ENCODE peak calls at places on chromosomes 1 and 21, in nine cellular contexts. Q is T1000; Y is cardiac muscle cell; V is activated CD8-positive, alpha-beta T cell treated with anti-CD3 and anti-CD28 coated beads for 36 hours; S is HFFc6; U is mammary epithelial cell; N is endothelial cell; E is DMS 273 treated with DMSO at 0.1 percent for 48 hours; Z is GM04504. X is an unnamed sample.

GRCh38 chr1:98103617-98104284 is 182.9 kb upstream of the DPYD start:
- DNase-seq in Q (no peak), Y (no peak), V (no peak), S (no peak), U (no peak), N (no peak), E (peak; percentile 65), Z (no peak), X (no peak)

GRCh38 chr21:45910548-45911221 is 70.9 kb upstream of the COL6A1 start:
- DNase-seq in Q (no peak), Y (no peak), V (no peak), S (no peak), U (no peak), N (no peak), E (no peak), Z (no peak), X (no peak)

GRCh38 chr1:157838966-157839365 is 2.6 kb downstream of the CD5L start:
- DNase-seq in Q (no peak), Y (no peak), V (no peak), S (no peak), U (no peak), N (no peak), E (no peak), Z (no peak), X (no peak)

GRCh38 chr1:148353461-148354283 is 129.4 kb downstream of the PPIAL4G start:
- DNase-seq in Q (no peak), Y (no peak), V (peak; percentile 51), S (peak; percentile 88), U (peak; percentile 74), N (no peak), E (peak; percentile 77), Z (peak; percentile 4), X (peak; percentile 36)

GRCh38 chr1:64000021-64000420 is 203.4 kb upstream of the UBE2U start:
- DNase-seq in Q (no peak), Y (no peak), V (no peak), S (peak; percentile 65), U (peak; percentile 61), N (no peak), E (no peak), Z (no peak), X (no peak)

GRCh38 chr1:23475134-23475628 is 8.8 kb downstream of the ASAP3 start:
- DNase-seq in Q (peak; percentile 62), Y (no peak), V (no peak), S (peak; percentile 94), U (peak; percentile 93), N (no peak), E (no peak), Z (peak; percentile 86), X (no peak)

GRCh38 chr1:203507227-203507626 is 13.3 kb downstream of the OPTC start:
- DNase-seq in Q (no peak), Y (peak; percentile 41), V (no peak), S (no peak), U (no peak), N (no peak), E (no peak), Z (no peak), X (no peak)

GRCh38 chr1:153616144-153616884 is at the start of gene S100A14:
- DNase-seq in Q (no peak), Y (no peak), V (no peak), S (no peak), U (peak; percentile 93), N (no peak), E (no peak), Z (no peak), X (no peak)

GRCh38 chr1:156193208-156193487 is 756 bp upstream of the SLC25A44 start:
- DNase-seq in Q (no peak), Y (no peak), V (no peak), S (no peak), U (no peak), N (no peak), E (no peak), Z (no peak), X (no peak)

GRCh38 chr1:94522304-94522703 is 19.3 kb downstream of the F3 start:
- DNase-seq in Q (no peak), Y (peak; percentile 51), V (no peak), S (no peak), U (peak; percentile 48), N (no peak), E (peak; percentile 47), Z (no peak), X (no peak)

GRCh38 chr21:45704311-45705108 is 61.0 kb downstream of the PCBP3 start:
- DNase-seq in Q (no peak), Y (no peak), V (no peak), S (no peak), U (no peak), N (no peak), E (no peak), Z (no peak), X (no peak)

GRCh38 chr1:176416777-176417176 is 46.2 kb upstream of the PAPPA2 start:
- DNase-seq in Q (no peak), Y (no peak), V (no peak), S (no peak), U (no peak), N (no peak), E (no peak), Z (no peak), X (no peak)

GRCh38 chr21:16954787-16955186 is 558.1 kb upstream of the CXADR start:
- DNase-seq in Q (no peak), Y (no peak), V (no peak), S (no peak), U (no peak), N (no peak), E (no peak), Z (no peak), X (no peak)

GRCh38 chr1:12167493-12168429 is 970 bp downstream of the TNFRSF1B start:
- DNase-seq in Q (no peak), Y (no peak), V (peak; percentile 52), S (no peak), U (no peak), N (no peak), E (no peak), Z (no peak), X (no peak)

GRCh38 chr1:43256675-43257570 is 12.9 kb upstream of the TMEM125 start:
- DNase-seq in Q (no peak), Y (no peak), V (no peak), S (no peak), U (no peak), N (no peak), E (no peak), Z (no peak), X (no peak)

GRCh38 chr1:152109998-152110294 is 5.3 kb downstream of the TCHH start:
- DNase-seq in Q (no peak), Y (no peak), V (no peak), S (no peak), U (no peak), N (no peak), E (no peak), Z (no peak), X (no peak)

GRCh38 chr1:154186177-154186576 is 5.7 kb downstream of the TPM3 start:
- DNase-seq in Q (no peak), Y (peak; percentile 52), V (peak; percentile 91), S (peak; percentile 36), U (peak; percentile 54), N (peak; percentile 70), E (no peak), Z (no peak), X (no peak)

GRCh38 chr1:181893937-181894336 is 167.6 kb downstream of the ZNF648 start:
- DNase-seq in Q (no peak), Y (no peak), V (no peak), S (no peak), U (no peak), N (no peak), E (no peak), Z (no peak), X (no peak)

GRCh38 chr1:153400244-153400643 is 9.4 kb upstream of the S100A8 start:
- DNase-seq in Q (no peak), Y (no peak), V (no peak), S (peak; percentile 23), U (no peak), N (no peak), E (no peak), Z (no peak), X (no peak)

GRCh38 chr1:53377438-53377841 is 49.6 kb upstream of the LRP8 start:
- DNase-seq in Q (no peak), Y (peak; percentile 23), V (no peak), S (no peak), U (no peak), N (no peak), E (no peak), Z (no peak), X (no peak)

GRCh38 chr1:27864264-27864895 is 8.0 kb upstream of the THEMIS2 start:
- DNase-seq in Q (no peak), Y (no peak), V (peak; percentile 40), S (no peak), U (peak; percentile 44), N (no peak), E (no peak), Z (no peak), X (no peak)

GRCh38 chr1:35605882-35606182 is 32.7 kb downstream of the TFAP2E start:
- DNase-seq in Q (no peak), Y (no peak), V (no peak), S (peak; percentile 73), U (peak; percentile 25), N (no peak), E (no peak), Z (peak; percentile 20), X (no peak)

GRCh38 chr1:16215882-16216753 is 3.7 kb upstream of the ARHGEF19 start:
- DNase-seq in Q (no peak), Y (peak; percentile 99), V (peak; percentile 84), S (peak; percentile 28), U (no peak), N (peak; percentile 86), E (peak; percentile 23), Z (no peak), X (peak; percentile 68)